ENCODE peak calls at places on chromosomes 11 and 22, in seven cellular contexts. C, J, N, G, F, T and M are unnamed samples.

GRCh38 chr11:66850235-66850587 is 6.7 kb upstream of the LRFN4 start:
- DNase-seq in C (no peak), J (peak), N (no peak), G (no peak), F (no peak), T (no peak), M (no peak)

GRCh38 chr11:64485077-64485476 is 105.9 kb upstream of the SLC22A12 start:
- DNase-seq in C (no peak), J (no peak), N (no peak), G (no peak), F (no peak), T (no peak), M (no peak)

GRCh38 chr22:27329471-27329870 is 472.1 kb downstream of the MN1 start:
- DNase-seq in C (no peak), J (no peak), N (no peak), G (no peak), F (no peak), T (no peak), M (no peak)

GRCh38 chr22:47586038-47586437 is 823.6 kb downstream of the TBC1D22A start:
- DNase-seq in C (peak), J (no peak), N (no peak), G (no peak), F (no peak), T (no peak), M (no peak)

GRCh38 chr11:68763181-68763721 is 11.9 kb upstream of the TESMIN start:
- DNase-seq in C (no peak), J (no peak), N (peak), G (no peak), F (no peak), T (no peak), M (peak)

GRCh38 chr11:10504490-10504889 is 36.5 kb downstream of the RNF141 start:
- DNase-seq in C (no peak), J (no peak), N (no peak), G (no peak), F (no peak), T (no peak), M (no peak)

GRCh38 chr11:72243567-72244316 is at the start of gene PHOX2A:
- DNase-seq in C (no peak), J (no peak), N (no peak), G (no peak), F (peak), T (no peak), M (no peak)

GRCh38 chr11:34203377-34203801 is 98.0 kb downstream of the NAT10 start:
- DNase-seq in C (no peak), J (no peak), N (no peak), G (no peak), F (no peak), T (no peak), M (no peak)

GRCh38 chr11:36273110-36273509 is 16.1 kb downstream of the COMMD9 start:
- DNase-seq in C (peak), J (no peak), N (no peak), G (no peak), F (no peak), T (no peak), M (no peak)

GRCh38 chr22:19739911-19740449 is 16.6 kb downstream of the GP1BB start:
- DNase-seq in C (no peak), J (no peak), N (no peak), G (no peak), F (no peak), T (no peak), M (no peak)

GRCh38 chr22:17777005-17777716 is 2.9 kb upstream of the BID start:
- DNase-seq in C (no peak), J (peak), N (no peak), G (peak), F (peak), T (no peak), M (no peak)

GRCh38 chr11:536841-537621 is at the start of gene LRRC56:
- DNase-seq in C (peak), J (peak), N (peak), G (peak), F (peak), T (no peak), M (peak)

GRCh38 chr22:35467788-35468187 is 67.8 kb downstream of the MCM5 start:
- DNase-seq in C (no peak), J (peak), N (no peak), G (no peak), F (peak), T (no peak), M (peak)

GRCh38 chr11:46346886-46347636 is at the start of gene DGKZ:
- DNase-seq in C (peak), J (peak), N (peak), G (peak), F (peak), T (no peak), M (peak)

GRCh38 chr11:129368889-129369672 is 6.6 kb upstream of the BARX2 start:
- DNase-seq in C (no peak), J (no peak), N (no peak), G (no peak), F (no peak), T (no peak), M (no peak)

GRCh38 chr11:46850829-46851380 is 4.8 kb upstream of the CKAP5 start:
- DNase-seq in C (peak), J (no peak), N (no peak), G (no peak), F (no peak), T (no peak), M (no peak)